ENCODE peak calls at places on chromosomes 6 and 20, in seven cellular contexts. One of them, this sample, is unnamed.
A peak's percentile ranks its signal among the peaks of the same experiment; 100 is the strongest.

GRCh38 chr6:89122625-89123024 is 4.8 kb upstream of the SRSF12 start:
- DNase-seq in WERI-Rb-1: no peak
- DNase-seq in T follicular helper cell: no peak
- DNase-seq in NCI-H1092: no peak
- DNase-seq in ovary: no peak
- DNase-seq in activated CD4-positive, alpha-beta T cell treated with anti-CD3 and anti-CD28 coated beads for 36 hours: no peak
- DNase-seq in pancreas: no peak
- DNase-seq in this sample: peak; percentile 44

GRCh38 chr20:63417213-63418120 is 55.0 kb downstream of the KCNQ2 start:
- DNase-seq in WERI-Rb-1: no peak
- DNase-seq in T follicular helper cell: no peak
- DNase-seq in NCI-H1092: no peak
- DNase-seq in ovary: no peak
- DNase-seq in activated CD4-positive, alpha-beta T cell treated with anti-CD3 and anti-CD28 coated beads for 36 hours: no peak
- DNase-seq in pancreas: no peak
- DNase-seq in this sample: no peak

GRCh38 chr20:25025986-25026605 is 31.8 kb downstream of the ACSS1 start:
- DNase-seq in WERI-Rb-1: no peak
- DNase-seq in T follicular helper cell: no peak
- DNase-seq in NCI-H1092: no peak
- DNase-seq in ovary: no peak
- DNase-seq in activated CD4-positive, alpha-beta T cell treated with anti-CD3 and anti-CD28 coated beads for 36 hours: no peak
- DNase-seq in pancreas: peak; percentile 22
- DNase-seq in this sample: no peak

GRCh38 chr20:53146201-53146891 is 174.2 kb downstream of the TSHZ2 start:
- DNase-seq in WERI-Rb-1: no peak
- DNase-seq in T follicular helper cell: no peak
- DNase-seq in NCI-H1092: no peak
- DNase-seq in ovary: no peak
- DNase-seq in activated CD4-positive, alpha-beta T cell treated with anti-CD3 and anti-CD28 coated beads for 36 hours: peak; percentile 76
- DNase-seq in pancreas: no peak
- DNase-seq in this sample: no peak

GRCh38 chr6:90249458-90249857 is 47.2 kb downstream of the BACH2 start:
- DNase-seq in WERI-Rb-1: no peak
- DNase-seq in T follicular helper cell: no peak
- DNase-seq in NCI-H1092: no peak
- DNase-seq in ovary: no peak
- DNase-seq in activated CD4-positive, alpha-beta T cell treated with anti-CD3 and anti-CD28 coated beads for 36 hours: peak; percentile 76
- DNase-seq in pancreas: no peak
- DNase-seq in this sample: no peak

GRCh38 chr20:17617868-17618672 is 48.2 kb downstream of the DSTN start:
- DNase-seq in WERI-Rb-1: no peak
- DNase-seq in T follicular helper cell: no peak
- DNase-seq in NCI-H1092: no peak
- DNase-seq in ovary: no peak
- DNase-seq in activated CD4-positive, alpha-beta T cell treated with anti-CD3 and anti-CD28 coated beads for 36 hours: no peak
- DNase-seq in pancreas: peak; percentile 50
- DNase-seq in this sample: no peak

GRCh38 chr20:7585126-7585679 is 355.1 kb downstream of the HAO1 start:
- DNase-seq in WERI-Rb-1: no peak
- DNase-seq in T follicular helper cell: no peak
- DNase-seq in NCI-H1092: no peak
- DNase-seq in ovary: no peak
- DNase-seq in activated CD4-positive, alpha-beta T cell treated with anti-CD3 and anti-CD28 coated beads for 36 hours: no peak
- DNase-seq in pancreas: no peak
- DNase-seq in this sample: peak; percentile 50

GRCh38 chr6:39493717-39494116 is 171.2 kb upstream of the KCNK16 start:
- DNase-seq in WERI-Rb-1: no peak
- DNase-seq in T follicular helper cell: no peak
- DNase-seq in NCI-H1092: no peak
- DNase-seq in ovary: no peak
- DNase-seq in activated CD4-positive, alpha-beta T cell treated with anti-CD3 and anti-CD28 coated beads for 36 hours: no peak
- DNase-seq in pancreas: no peak
- DNase-seq in this sample: no peak

GRCh38 chr20:63697868-63698545 is 1.6 kb downstream of the TNFRSF6B start:
- DNase-seq in WERI-Rb-1: no peak
- DNase-seq in T follicular helper cell: no peak
- DNase-seq in NCI-H1092: no peak
- DNase-seq in ovary: no peak
- DNase-seq in activated CD4-positive, alpha-beta T cell treated with anti-CD3 and anti-CD28 coated beads for 36 hours: peak; percentile 11
- DNase-seq in pancreas: no peak
- DNase-seq in this sample: no peak

GRCh38 chr20:57390604-57391438 is at the start of gene RBM38:
- DNase-seq in WERI-Rb-1: peak; percentile 55
- DNase-seq in T follicular helper cell: peak; percentile 64
- DNase-seq in NCI-H1092: peak; percentile 70
- DNase-seq in ovary: peak; percentile 70
- DNase-seq in activated CD4-positive, alpha-beta T cell treated with anti-CD3 and anti-CD28 coated beads for 36 hours: peak; percentile 91
- DNase-seq in pancreas: peak; percentile 62
- DNase-seq in this sample: no peak

GRCh38 chr6:152846825-152847224 is 96.2 kb downstream of the VIP start:
- DNase-seq in WERI-Rb-1: no peak
- DNase-seq in T follicular helper cell: no peak
- DNase-seq in NCI-H1092: no peak
- DNase-seq in ovary: no peak
- DNase-seq in activated CD4-positive, alpha-beta T cell treated with anti-CD3 and anti-CD28 coated beads for 36 hours: no peak
- DNase-seq in pancreas: no peak
- DNase-seq in this sample: peak; percentile 39

GRCh38 chr6:109456710-109457595 is 1.4 kb upstream of the MICAL1 start:
- DNase-seq in WERI-Rb-1: no peak
- DNase-seq in T follicular helper cell: no peak
- DNase-seq in NCI-H1092: no peak
- DNase-seq in ovary: no peak
- DNase-seq in activated CD4-positive, alpha-beta T cell treated with anti-CD3 and anti-CD28 coated beads for 36 hours: no peak
- DNase-seq in pancreas: no peak
- DNase-seq in this sample: peak; percentile 12

GRCh38 chr20:62641749-62642665 is at the start of gene SLCO4A1:
- DNase-seq in WERI-Rb-1: peak; percentile 91
- DNase-seq in T follicular helper cell: peak; percentile 76
- DNase-seq in NCI-H1092: peak; percentile 67
- DNase-seq in ovary: peak; percentile 60
- DNase-seq in activated CD4-positive, alpha-beta T cell treated with anti-CD3 and anti-CD28 coated beads for 36 hours: peak; percentile 93
- DNase-seq in pancreas: peak; percentile 63
- DNase-seq in this sample: no peak

GRCh38 chr20:11906626-11907480 is 10.8 kb upstream of the BTBD3 start:
- DNase-seq in WERI-Rb-1: no peak
- DNase-seq in T follicular helper cell: no peak
- DNase-seq in NCI-H1092: no peak
- DNase-seq in ovary: no peak
- DNase-seq in activated CD4-positive, alpha-beta T cell treated with anti-CD3 and anti-CD28 coated beads for 36 hours: no peak
- DNase-seq in pancreas: no peak
- DNase-seq in this sample: peak; percentile 96

This sample was measured in bronchial epithelial cell.